ENCODE peak calls at places on chromosome 20, in six cellular contexts. One of them, this sample, is unnamed. For H3K27me3, the result is how much of the 10 kb centered on the place peaks cover.

GRCh38 chr20:57386762-57387161 is 4.4 kb upstream of the RBM38 start:
- DNase-seq in small intestine: no peak
- DNase-seq in endodermal cell: no peak
- DNase-seq in psoas muscle: peak
- DNase-seq in endothelial cell of umbilical vein: no peak
- DNase-seq in uterus: no peak
- DNase-seq in this sample: no peak

GRCh38 chr20:4962257-4962855 is 39.0 kb downstream of the SLC23A2 start:
- DNase-seq in small intestine: no peak
- DNase-seq in endodermal cell: no peak
- DNase-seq in psoas muscle: no peak
- DNase-seq in endothelial cell of umbilical vein: no peak
- DNase-seq in uterus: no peak
- DNase-seq in this sample: no peak

GRCh38 chr20:34896086-34896551 is 19.7 kb downstream of the ACSS2 start:
- DNase-seq in small intestine: no peak
- DNase-seq in endodermal cell: no peak
- DNase-seq in psoas muscle: no peak
- DNase-seq in endothelial cell of umbilical vein: no peak
- DNase-seq in uterus: no peak
- DNase-seq in this sample: peak

GRCh38 chr20:38601216-38602184 is at the start of gene ARHGAP40:
- DNase-seq in small intestine: peak
- DNase-seq in endodermal cell: peak
- DNase-seq in psoas muscle: no peak
- DNase-seq in endothelial cell of umbilical vein: no peak
- DNase-seq in uterus: no peak
- DNase-seq in this sample: no peak

GRCh38 chr20:49584418-49585382 is 16.8 kb upstream of the PTGIS start:
- DNase-seq in small intestine: peak
- DNase-seq in endodermal cell: no peak
- DNase-seq in psoas muscle: no peak
- DNase-seq in endothelial cell of umbilical vein: no peak
- DNase-seq in uterus: no peak
- DNase-seq in this sample: no peak

GRCh38 chr20:61609461-61609860 is 357.4 kb downstream of the CDH4 start:
- DNase-seq in small intestine: no peak
- DNase-seq in endodermal cell: no peak
- DNase-seq in psoas muscle: no peak
- DNase-seq in endothelial cell of umbilical vein: no peak
- DNase-seq in uterus: no peak
- DNase-seq in this sample: peak

GRCh38 chr20:56875052-56875663 is 246.1 kb downstream of the TFAP2C start:
- DNase-seq in small intestine: no peak
- DNase-seq in endodermal cell: peak
- DNase-seq in psoas muscle: no peak
- DNase-seq in endothelial cell of umbilical vein: no peak
- DNase-seq in uterus: no peak
- DNase-seq in this sample: peak

GRCh38 chr20:815914-816606 is 17.5 kb upstream of the FAM110A start:
- DNase-seq in small intestine: peak
- DNase-seq in endodermal cell: peak
- DNase-seq in psoas muscle: peak
- DNase-seq in endothelial cell of umbilical vein: peak
- DNase-seq in uterus: peak
- DNase-seq in this sample: peak

GRCh38 chr20:45294003-45294368 is 12.7 kb upstream of the RBPJL start:
- DNase-seq in small intestine: no peak
- DNase-seq in endodermal cell: no peak
- DNase-seq in psoas muscle: no peak
- DNase-seq in endothelial cell of umbilical vein: no peak
- DNase-seq in uterus: no peak
- DNase-seq in this sample: no peak

GRCh38 chr20:50260480-50261221 is 70.0 kb downstream of the CEBPB start:
- DNase-seq in small intestine: no peak
- DNase-seq in endodermal cell: no peak
- DNase-seq in psoas muscle: peak
- DNase-seq in endothelial cell of umbilical vein: no peak
- DNase-seq in uterus: no peak
- DNase-seq in this sample: no peak

GRCh38 chr20:38129893-38130609 is 35.0 kb downstream of the TGM2 start:
- DNase-seq in small intestine: no peak
- DNase-seq in endodermal cell: no peak
- DNase-seq in psoas muscle: peak
- DNase-seq in endothelial cell of umbilical vein: no peak
- DNase-seq in uterus: no peak
- DNase-seq in this sample: no peak

GRCh38 chr20:2470051-2470431 is 548 bp downstream of the SNRPB start:
- DNase-seq in small intestine: peak
- DNase-seq in endodermal cell: no peak
- DNase-seq in psoas muscle: peak
- DNase-seq in endothelial cell of umbilical vein: peak
- DNase-seq in uterus: no peak
- DNase-seq in this sample: peak

GRCh38 chr20:38320221-38320620 is 16.3 kb downstream of the BPI start:
- DNase-seq in small intestine: peak
- DNase-seq in endodermal cell: no peak
- DNase-seq in psoas muscle: no peak
- DNase-seq in endothelial cell of umbilical vein: no peak
- DNase-seq in uterus: no peak
- DNase-seq in this sample: no peak

GRCh38 chr20:37727247-37727956 is 33.6 kb downstream of the CTNNBL1 start:
- DNase-seq in small intestine: no peak
- DNase-seq in endodermal cell: peak
- DNase-seq in psoas muscle: no peak
- DNase-seq in endothelial cell of umbilical vein: no peak
- DNase-seq in uterus: no peak
- DNase-seq in this sample: peak

GRCh38 chr20:51447097-51447764 is 95.3 kb downstream of the NFATC2 start:
- DNase-seq in small intestine: no peak
- DNase-seq in endodermal cell: no peak
- DNase-seq in psoas muscle: peak
- DNase-seq in endothelial cell of umbilical vein: peak
- DNase-seq in uterus: peak
- DNase-seq in this sample: peak
- H3K27ac ChIP-seq in small intestine: no peak
- H3K27ac ChIP-seq in endodermal cell: no peak
- H3K27ac ChIP-seq in psoas muscle: peak
- H3K27ac ChIP-seq in endothelial cell of umbilical vein: peak
- H3K27ac ChIP-seq in uterus: peak
- H3K27ac ChIP-seq in this sample: peak

GRCh38 chr20:22342410-22342809 is 242.0 kb downstream of the FOXA2 start:
- DNase-seq in small intestine: no peak
- DNase-seq in endodermal cell: no peak
- DNase-seq in psoas muscle: no peak
- DNase-seq in endothelial cell of umbilical vein: no peak
- DNase-seq in uterus: no peak
- DNase-seq in this sample: no peak
- H3K27me3 ChIP-seq in small intestine: under half
- H3K27me3 ChIP-seq in endodermal cell: under half
- H3K27me3 ChIP-seq in psoas muscle: under half
- H3K27me3 ChIP-seq in endothelial cell of umbilical vein: under half
- H3K27me3 ChIP-seq in uterus: under half
- H3K27me3 ChIP-seq in this sample: under half

GRCh38 chr20:20364747-20365558 is 3.0 kb upstream of the INSM1 start:
- DNase-seq in small intestine: no peak
- DNase-seq in endodermal cell: peak
- DNase-seq in psoas muscle: no peak
- DNase-seq in endothelial cell of umbilical vein: no peak
- DNase-seq in uterus: no peak
- DNase-seq in this sample: no peak
- H3K4me3 ChIP-seq in small intestine: no peak
- H3K4me3 ChIP-seq in endodermal cell: no peak
- H3K4me3 ChIP-seq in psoas muscle: no peak
- H3K4me3 ChIP-seq in endothelial cell of umbilical vein: no peak
- H3K4me3 ChIP-seq in uterus: no peak
- H3K4me3 ChIP-seq in this sample: no peak

DNA sequence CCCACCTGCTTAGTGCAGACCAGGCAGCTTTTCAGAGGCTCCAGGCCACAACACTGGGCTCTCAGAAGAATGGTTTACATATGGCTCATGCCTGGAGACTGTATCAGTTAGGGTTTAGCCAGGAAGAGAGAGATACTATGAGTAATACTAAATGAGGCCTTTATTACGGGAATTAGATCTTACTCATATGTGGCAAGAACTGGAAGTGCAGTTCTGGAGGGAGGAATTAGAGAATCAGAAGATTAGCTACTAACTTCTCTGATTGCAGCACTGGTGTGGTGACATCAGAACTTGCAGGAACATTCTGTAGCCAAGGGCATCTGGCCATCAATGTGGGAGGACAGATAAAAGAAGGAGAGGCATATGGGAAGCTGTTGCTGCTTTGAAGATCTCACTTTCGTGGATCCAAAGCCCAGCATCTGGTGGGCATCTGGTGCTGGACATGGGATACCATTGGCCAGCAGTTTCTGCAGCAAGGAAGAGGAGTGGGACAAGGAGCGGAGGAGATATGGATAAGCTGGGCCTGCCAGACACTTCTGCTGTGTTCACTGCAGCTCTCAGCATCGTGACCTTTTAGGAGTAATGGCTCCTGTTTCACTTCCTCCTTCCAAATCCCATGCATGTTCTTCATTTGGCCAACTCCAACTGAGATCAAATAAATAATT is 248.5 kb downstream of the BTBD3 start:
- DNase-seq in small intestine: peak
- DNase-seq in endodermal cell: no peak
- DNase-seq in psoas muscle: no peak
- DNase-seq in endothelial cell of umbilical vein: no peak
- DNase-seq in uterus: peak
- DNase-seq in this sample: no peak
- H3K27ac ChIP-seq in small intestine: no peak
- H3K27ac ChIP-seq in endodermal cell: no peak
- H3K27ac ChIP-seq in psoas muscle: no peak
- H3K27ac ChIP-seq in endothelial cell of umbilical vein: no peak
- H3K27ac ChIP-seq in uterus: no peak
- H3K27ac ChIP-seq in this sample: no peak

DNA sequence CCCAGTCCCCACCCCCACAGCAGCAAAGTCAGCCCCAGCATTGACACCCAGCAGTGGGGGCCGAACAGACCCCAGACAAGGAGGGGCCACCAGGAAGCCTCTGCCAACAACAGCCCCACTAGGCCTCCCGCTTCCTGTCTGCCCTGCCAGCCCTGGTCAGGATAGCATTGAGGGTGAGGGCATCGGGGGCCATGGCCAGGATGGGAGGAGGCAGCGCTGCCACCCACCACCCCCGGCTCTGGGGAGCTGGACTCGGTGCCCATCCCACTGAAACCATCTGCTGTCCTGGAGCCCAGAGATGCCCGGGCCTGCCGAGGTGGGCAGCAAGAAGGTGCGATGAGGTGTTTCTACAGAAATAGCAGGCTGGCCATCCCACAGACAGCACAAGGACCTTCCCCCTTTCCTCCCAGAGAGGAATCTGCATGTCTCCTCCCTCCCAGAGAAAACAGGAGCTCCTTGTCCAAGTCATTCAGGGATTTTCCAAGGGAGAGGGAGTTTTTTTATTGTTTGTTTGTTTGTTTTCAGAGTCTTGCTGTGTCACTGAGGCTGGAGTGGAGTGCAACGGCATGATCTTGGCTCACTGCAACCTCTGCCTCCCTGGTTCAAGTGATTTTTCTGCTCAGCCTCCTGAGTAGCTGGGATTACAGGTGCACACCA is 62.1 kb upstream of the BHLHE23 start:
- DNase-seq in small intestine: no peak
- DNase-seq in endodermal cell: no peak
- DNase-seq in psoas muscle: peak
- DNase-seq in endothelial cell of umbilical vein: no peak
- DNase-seq in uterus: no peak
- DNase-seq in this sample: no peak
- H3K27me3 ChIP-seq in small intestine: under half
- H3K27me3 ChIP-seq in endodermal cell: under half
- H3K27me3 ChIP-seq in psoas muscle: under half
- H3K27me3 ChIP-seq in endothelial cell of umbilical vein: under half
- H3K27me3 ChIP-seq in uterus: under half
- H3K27me3 ChIP-seq in this sample: under half

GRCh38 chr20:17228624-17229061 is 1.8 kb downstream of the PCSK2 start:
- DNase-seq in small intestine: no peak
- DNase-seq in endodermal cell: peak
- DNase-seq in psoas muscle: no peak
- DNase-seq in endothelial cell of umbilical vein: no peak
- DNase-seq in uterus: no peak
- DNase-seq in this sample: peak
- H3K4me3 ChIP-seq in small intestine: no peak
- H3K4me3 ChIP-seq in endodermal cell: peak
- H3K4me3 ChIP-seq in psoas muscle: no peak
- H3K4me3 ChIP-seq in endothelial cell of umbilical vein: no peak
- H3K4me3 ChIP-seq in uterus: no peak
- H3K4me3 ChIP-seq in this sample: peak

GRCh38 chr20:11158589-11158988 is 484.8 kb upstream of the JAG1 start:
- DNase-seq in small intestine: no peak
- DNase-seq in endodermal cell: no peak
- DNase-seq in psoas muscle: no peak
- DNase-seq in endothelial cell of umbilical vein: no peak
- DNase-seq in uterus: no peak
- DNase-seq in this sample: no peak
- H3K27ac ChIP-seq in small intestine: no peak
- H3K27ac ChIP-seq in endodermal cell: no peak
- H3K27ac ChIP-seq in psoas muscle: no peak
- H3K27ac ChIP-seq in endothelial cell of umbilical vein: peak
- H3K27ac ChIP-seq in uterus: no peak
- H3K27ac ChIP-seq in this sample: no peak

This sample was measured in thyroid gland.